ENCODE peak calls at places on chromosomes 12 and 14, in four cellular contexts. Y is CD8-positive, alpha-beta memory T cell; M is body of pancreas; S is ovary. J is an unnamed sample.
A peak's percentile ranks its signal among the peaks of the same experiment; 100 is the strongest.

GRCh38 chr14:97977711-97978261 is 1180.6 kb downstream of the VRK1 start:
- DNase-seq in Y (peak; percentile 66), M (peak; percentile 82), S (peak; percentile 81), J (peak; percentile 89)

GRCh38 chr12:47397664-47398281 is 308.1 kb downstream of the RPAP3 start:
- DNase-seq in Y (peak; percentile 62), M (no peak), S (no peak), J (peak; percentile 63)

GRCh38 chr14:65933400-65934068 is 521.0 kb downstream of the FUT8 start:
- DNase-seq in Y (no peak), M (no peak), S (no peak), J (no peak)

GRCh38 chr12:1533602-1534304 is 60.6 kb downstream of the FBXL14 start:
- DNase-seq in Y (peak; percentile 38), M (no peak), S (no peak), J (no peak)

GRCh38 chr14:99602788-99603415 is 1.1 kb downstream of the CCDC85C start:
- DNase-seq in Y (no peak), M (no peak), S (no peak), J (no peak)

GRCh38 chr12:5956987-5957386 is 11.9 kb upstream of the ANO2 start:
- DNase-seq in Y (no peak), M (no peak), S (no peak), J (no peak)

GRCh38 chr12:31749024-31749704 is 20.3 kb upstream of the AMN1 start:
- DNase-seq in Y (peak; percentile 37), M (peak; percentile 91), S (no peak), J (peak; percentile 93)

GRCh38 chr14:102723650-102724049 is 53.6 kb upstream of the TRAF3 start:
- DNase-seq in Y (no peak), M (no peak), S (no peak), J (no peak)

GRCh38 chr12:3203713-3204112 is 126.5 kb downstream of the TSPAN9 start:
- DNase-seq in Y (no peak), M (no peak), S (no peak), J (no peak)

DNA sequence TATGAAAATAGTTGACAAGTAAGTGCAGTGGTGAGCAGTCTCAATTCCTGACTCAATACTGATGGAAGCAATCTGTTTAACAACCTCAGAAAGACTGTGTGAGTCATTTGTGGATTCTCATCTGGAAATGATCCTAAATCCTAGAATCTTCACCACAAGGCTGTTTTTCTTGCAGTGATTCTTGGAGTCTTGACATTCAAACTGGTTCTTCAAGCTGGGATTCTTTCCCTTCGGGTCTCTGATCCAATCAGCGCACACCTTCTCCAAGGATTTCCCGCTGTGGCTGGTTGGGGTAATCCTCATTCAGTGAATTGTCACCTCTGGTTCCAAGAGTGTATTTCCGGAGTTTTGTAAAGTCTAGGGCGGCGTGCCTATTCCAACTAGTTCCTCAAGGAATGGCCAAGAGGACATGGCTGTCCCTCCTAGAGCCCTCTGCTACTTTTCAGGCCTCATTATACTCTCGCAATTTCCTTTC is 37.7 kb upstream of the FOXJ2 start:
- DNase-seq in Y (no peak), M (no peak), S (no peak), J (no peak)
- H3K4me1 ChIP-seq in Y (peaks cover 31% of the 10 kb centered on the region), M (no peaks in the 10 kb centered on the region), S (no peaks in the 10 kb centered on the region), J (peaks cover 31% of the 10 kb centered on the region)

GRCh38 chr12:75481774-75482173 is 1.2 kb downstream of the GLIPR1 start:
- DNase-seq in Y (no peak), M (no peak), S (no peak), J (no peak)
- H3K4me1 ChIP-seq in Y (peaks cover 76% of the 10 kb centered on the region), M (no peaks in the 10 kb centered on the region), S (peaks cover 5% of the 10 kb centered on the region), J (peaks cover 51% of the 10 kb centered on the region)

DNA sequence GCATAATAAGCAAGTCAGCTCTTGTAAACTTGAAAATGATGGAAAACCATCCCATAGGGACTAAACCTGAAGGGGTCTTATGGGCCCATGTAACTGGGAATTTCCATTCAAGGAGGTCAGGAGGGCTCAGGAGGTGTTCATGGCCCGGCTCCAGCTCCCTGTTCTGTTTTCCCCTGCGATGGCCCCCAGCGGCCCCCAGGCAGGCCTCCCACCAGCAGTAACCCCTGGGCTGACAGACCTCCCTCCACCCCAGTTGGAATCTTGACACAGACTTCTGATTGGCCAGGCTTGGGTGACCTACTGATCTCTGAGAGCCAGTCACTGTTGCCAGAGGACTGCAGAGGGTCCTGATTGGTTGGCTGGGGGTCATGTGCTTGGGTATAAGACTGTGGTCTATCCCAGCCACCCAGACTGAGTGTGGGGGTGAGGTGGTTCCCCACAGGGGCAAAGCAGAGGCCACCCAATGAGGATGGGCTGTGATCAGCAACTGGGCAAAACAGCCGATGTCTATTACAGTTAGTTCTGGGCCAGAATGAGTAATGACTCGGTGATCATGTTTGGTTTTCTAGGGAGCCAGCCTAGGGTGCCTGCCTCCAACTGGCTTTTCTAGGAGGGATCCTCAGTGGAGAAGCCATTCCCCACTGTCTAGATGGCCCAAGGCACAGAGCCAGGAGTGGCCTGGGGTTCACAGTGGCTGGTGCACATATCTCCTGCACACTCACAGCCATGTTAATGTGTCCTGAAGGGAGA is 27.0 kb downstream of the RHOF start:
- DNase-seq in Y (no peak), M (no peak), S (no peak), J (no peak)
- H3K4me1 ChIP-seq in Y (no peaks in the 10 kb centered on the region), M (no peaks in the 10 kb centered on the region), S (no peaks in the 10 kb centered on the region), J (no peaks in the 10 kb centered on the region)

DNA sequence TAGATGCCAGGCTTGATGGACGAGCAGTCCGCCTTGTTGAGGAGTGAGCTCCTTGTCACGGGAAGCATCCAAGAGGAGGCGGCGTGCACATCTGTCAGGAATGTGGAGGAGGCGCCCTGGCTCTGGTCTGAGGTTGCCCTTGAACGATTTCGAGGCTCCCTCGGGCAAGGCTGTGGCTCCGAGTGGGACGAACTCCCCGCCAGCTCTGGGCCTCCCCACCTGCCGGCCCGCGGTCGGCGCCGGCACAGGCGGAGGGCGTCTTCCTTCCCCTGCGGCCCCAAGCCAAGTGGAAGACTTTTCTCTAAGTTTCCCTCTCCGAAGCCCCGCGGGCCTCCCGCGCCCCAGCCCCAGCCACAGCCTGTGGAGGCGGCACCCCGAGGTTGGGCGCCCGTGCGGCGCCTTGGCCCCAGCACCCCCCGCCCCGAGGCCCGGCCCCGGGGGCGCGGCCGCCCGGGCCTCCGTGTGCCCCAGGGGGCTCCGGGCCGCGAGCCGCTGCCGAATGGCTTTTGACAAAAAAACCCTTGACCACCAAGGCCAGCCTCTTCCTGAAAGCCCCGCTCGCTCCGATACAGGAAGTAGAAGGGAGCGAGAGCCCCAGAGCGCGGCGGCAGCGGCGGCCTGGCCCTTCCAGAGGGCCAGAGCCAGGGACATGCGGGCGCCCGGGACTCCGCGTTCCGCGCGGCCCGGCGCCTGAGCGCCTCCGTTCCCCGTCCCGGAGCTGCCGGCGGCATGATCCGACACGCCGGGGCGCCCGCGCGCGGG is at the start of gene RIN3:
- DNase-seq in Y (peak; percentile 56), M (no peak), S (peak; percentile 50), J (peak; percentile 18)
- H3K4me1 ChIP-seq in Y (peaks cover 49% of the 10 kb centered on the region), M (peaks cover 13% of the 10 kb centered on the region), S (peaks cover 7% of the 10 kb centered on the region), J (peaks cover 15% of the 10 kb centered on the region)

DNA sequence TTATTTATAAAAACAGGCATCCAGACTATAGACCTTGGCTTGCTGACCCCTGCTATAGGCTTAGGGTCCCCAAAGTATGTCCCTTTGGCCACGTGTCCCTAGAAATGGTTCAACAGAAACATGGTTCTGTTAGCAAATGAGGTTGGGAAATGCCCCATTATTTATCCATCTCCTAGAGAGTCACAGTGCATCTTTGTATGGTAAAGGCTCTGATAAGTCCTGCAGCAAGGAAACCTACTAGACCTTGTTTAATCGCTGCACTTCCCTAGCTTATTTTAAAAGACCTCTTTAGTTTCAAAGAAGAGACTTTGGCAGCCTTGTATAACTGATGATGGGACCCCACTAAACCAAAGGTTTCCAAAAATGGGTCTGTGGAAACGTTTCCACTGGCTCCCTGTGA is 471.5 kb downstream of the MED13L start:
- DNase-seq in Y (no peak), M (no peak), S (no peak), J (no peak)
- H3K4me1 ChIP-seq in Y (no peaks in the 10 kb centered on the region), M (no peaks in the 10 kb centered on the region), S (no peaks in the 10 kb centered on the region), J (no peaks in the 10 kb centered on the region)

DNA sequence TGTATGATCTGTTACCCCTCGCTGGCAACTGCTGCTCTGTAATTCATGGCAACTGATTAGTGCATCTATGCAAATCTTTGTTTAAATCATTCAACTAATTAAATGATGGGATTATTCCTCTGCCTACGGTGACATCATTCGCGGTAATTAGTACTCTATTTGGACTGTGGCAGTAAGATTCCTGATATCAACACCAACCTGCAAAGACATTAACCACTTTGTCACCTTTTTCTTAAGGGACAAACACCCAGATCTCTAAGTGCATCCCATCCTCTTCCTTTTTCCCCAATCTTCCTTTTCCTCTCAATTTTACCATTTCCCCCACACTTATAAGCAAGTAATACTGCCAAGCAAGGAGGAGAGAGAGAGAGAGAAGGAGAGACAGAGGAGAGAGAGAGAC is 2.4 kb upstream of the LMO3 start:
- DNase-seq in Y (no peak), M (no peak), S (no peak), J (no peak)
- H3K4me1 ChIP-seq in Y (no peaks in the 10 kb centered on the region), M (peaks cover 18% of the 10 kb centered on the region), S (no peaks in the 10 kb centered on the region), J (no peaks in the 10 kb centered on the region)

DNA sequence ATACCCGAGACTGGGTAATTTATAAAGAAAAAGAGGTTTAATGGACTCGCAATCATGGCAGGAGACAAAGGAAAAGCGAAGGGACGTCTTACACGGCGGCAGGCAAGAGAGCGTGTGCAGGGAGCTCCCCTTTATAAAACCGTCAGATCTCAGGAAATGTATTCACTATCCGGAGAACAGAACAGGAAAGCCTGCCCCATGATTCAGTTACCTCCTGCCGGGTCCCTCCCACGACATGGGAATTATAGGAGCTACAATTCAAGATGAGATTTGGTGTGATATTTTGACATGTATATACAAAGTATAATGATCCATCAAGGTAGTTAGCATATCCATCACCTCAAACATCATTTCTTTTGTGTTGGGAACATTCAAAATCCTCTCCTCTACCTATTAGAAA is 2.3 kb upstream of the CDCA4 start:
- DNase-seq in Y (no peak), M (no peak), S (no peak), J (no peak)
- H3K4me1 ChIP-seq in Y (peaks cover 47% of the 10 kb centered on the region), M (peaks cover 31% of the 10 kb centered on the region), S (peaks cover 12% of the 10 kb centered on the region), J (peaks cover 46% of the 10 kb centered on the region)